ENCODE peak calls at places on chromosomes 2 and 18, in six cellular contexts. One of them, this sample, is unnamed.

GRCh38 chr2:239902749-239903201 is 122.4 kb downstream of the NDUFA10 start:
- DNase-seq in lower leg skin: peak
- DNase-seq in A549: no peak
- DNase-seq in spleen: peak
- DNase-seq in adipocyte: no peak
- DNase-seq in fibroblast of the aortic adventitia: no peak
- DNase-seq in this sample: no peak

GRCh38 chr2:200301953-200302628 is 4.4 kb upstream of the SPATS2L start:
- DNase-seq in lower leg skin: no peak
- DNase-seq in A549: no peak
- DNase-seq in spleen: no peak
- DNase-seq in adipocyte: no peak
- DNase-seq in fibroblast of the aortic adventitia: peak
- DNase-seq in this sample: no peak

GRCh38 chr2:129877795-129878775 is 101.4 kb upstream of the RAB6C start:
- DNase-seq in lower leg skin: peak
- DNase-seq in A549: peak
- DNase-seq in spleen: peak
- DNase-seq in adipocyte: peak
- DNase-seq in fibroblast of the aortic adventitia: peak
- DNase-seq in this sample: peak

GRCh38 chr2:48530033-48530804 is at the start of gene STON1:
- DNase-seq in lower leg skin: peak
- DNase-seq in A549: peak
- DNase-seq in spleen: peak
- DNase-seq in adipocyte: peak
- DNase-seq in fibroblast of the aortic adventitia: peak
- DNase-seq in this sample: peak

GRCh38 chr2:226495466-226496161 is 304.0 kb downstream of the IRS1 start:
- DNase-seq in lower leg skin: no peak
- DNase-seq in A549: no peak
- DNase-seq in spleen: no peak
- DNase-seq in adipocyte: no peak
- DNase-seq in fibroblast of the aortic adventitia: no peak
- DNase-seq in this sample: no peak

GRCh38 chr18:11147962-11148654 is 1.3 kb downstream of the PIEZO2 start:
- DNase-seq in lower leg skin: no peak
- DNase-seq in A549: no peak
- DNase-seq in spleen: no peak
- DNase-seq in adipocyte: no peak
- DNase-seq in fibroblast of the aortic adventitia: no peak
- DNase-seq in this sample: no peak

GRCh38 chr2:238389985-238390682 is 36.6 kb upstream of the ASB1 start:
- DNase-seq in lower leg skin: peak
- DNase-seq in A549: no peak
- DNase-seq in spleen: no peak
- DNase-seq in adipocyte: no peak
- DNase-seq in fibroblast of the aortic adventitia: no peak
- DNase-seq in this sample: no peak

GRCh38 chr2:23698116-23698732 is 228.7 kb downstream of the ATAD2B start:
- DNase-seq in lower leg skin: no peak
- DNase-seq in A549: no peak
- DNase-seq in spleen: no peak
- DNase-seq in adipocyte: no peak
- DNase-seq in fibroblast of the aortic adventitia: no peak
- DNase-seq in this sample: no peak

GRCh38 chr2:178843688-178844087 is 36.5 kb upstream of the TTN start:
- DNase-seq in lower leg skin: no peak
- DNase-seq in A549: no peak
- DNase-seq in spleen: no peak
- DNase-seq in adipocyte: no peak
- DNase-seq in fibroblast of the aortic adventitia: no peak
- DNase-seq in this sample: no peak

GRCh38 chr18:8616026-8616401 is 6.8 kb downstream of the RAB12 start:
- DNase-seq in lower leg skin: no peak
- DNase-seq in A549: no peak
- DNase-seq in spleen: no peak
- DNase-seq in adipocyte: no peak
- DNase-seq in fibroblast of the aortic adventitia: no peak
- DNase-seq in this sample: no peak

GRCh38 chr18:8615397-8616025 is 6.3 kb downstream of the RAB12 start:
- DNase-seq in lower leg skin: no peak
- DNase-seq in A549: peak
- DNase-seq in spleen: no peak
- DNase-seq in adipocyte: peak
- DNase-seq in fibroblast of the aortic adventitia: peak
- DNase-seq in this sample: peak

GRCh38 chr18:8611916-8612576 is 2.8 kb downstream of the RAB12 start:
- DNase-seq in lower leg skin: no peak
- DNase-seq in A549: no peak
- DNase-seq in spleen: no peak
- DNase-seq in adipocyte: no peak
- DNase-seq in fibroblast of the aortic adventitia: no peak
- DNase-seq in this sample: no peak

GRCh38 chr18:8617907-8618306 is 8.7 kb downstream of the RAB12 start:
- DNase-seq in lower leg skin: no peak
- DNase-seq in A549: no peak
- DNase-seq in spleen: no peak
- DNase-seq in adipocyte: no peak
- DNase-seq in fibroblast of the aortic adventitia: no peak
- DNase-seq in this sample: no peak

GRCh38 chr18:8614875-8615274 is 5.6 kb downstream of the RAB12 start:
- DNase-seq in lower leg skin: no peak
- DNase-seq in A549: no peak
- DNase-seq in spleen: no peak
- DNase-seq in adipocyte: no peak
- DNase-seq in fibroblast of the aortic adventitia: no peak
- DNase-seq in this sample: no peak
- H3K4me3 ChIP-seq in lower leg skin: no peak
- H3K4me3 ChIP-seq in A549: no peak
- H3K4me3 ChIP-seq in spleen: no peak
- H3K4me3 ChIP-seq in adipocyte: no peak
- H3K4me3 ChIP-seq in fibroblast of the aortic adventitia: no peak
- H3K4me3 ChIP-seq in this sample: no peak

DNA sequence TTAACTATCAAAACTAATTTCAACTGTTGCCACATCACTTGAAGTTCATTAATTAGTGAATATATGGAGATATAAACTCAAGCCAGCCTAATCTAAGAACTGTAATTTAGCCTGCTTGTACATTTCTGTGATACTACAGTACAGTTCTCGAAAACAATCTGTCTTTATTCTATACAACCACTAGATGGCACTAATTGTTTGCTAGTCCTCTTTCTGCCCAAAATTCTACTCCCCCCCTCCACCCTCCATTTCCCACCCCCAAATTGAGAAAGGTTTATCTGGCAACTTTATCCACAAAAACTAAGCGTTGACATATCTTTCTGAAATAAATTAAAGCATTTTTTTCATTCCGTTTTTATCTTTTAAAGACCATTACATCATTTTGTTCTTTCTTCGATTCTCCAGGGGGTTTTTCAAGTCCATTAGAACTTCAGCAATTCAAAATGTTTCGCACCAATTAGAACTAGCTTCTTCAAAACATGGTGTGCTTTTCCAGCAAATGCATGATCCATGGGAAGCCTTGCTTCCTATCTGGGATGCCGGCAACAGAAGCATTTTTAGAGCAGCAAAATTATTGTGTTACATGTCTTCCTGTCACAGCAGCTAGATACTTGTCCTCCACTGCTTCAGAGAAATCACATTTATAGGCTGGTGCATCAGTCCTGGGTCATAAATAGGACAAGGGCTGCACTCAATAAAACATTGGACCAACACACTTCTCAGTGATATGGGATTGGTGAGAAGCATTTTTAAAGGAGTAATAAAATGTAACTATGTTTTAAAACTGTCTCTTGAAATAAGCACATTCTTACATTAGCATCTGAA is 241.3 kb downstream of the PAX3 start:
- DNase-seq in lower leg skin: no peak
- DNase-seq in A549: no peak
- DNase-seq in spleen: no peak
- DNase-seq in adipocyte: peak
- DNase-seq in fibroblast of the aortic adventitia: peak
- DNase-seq in this sample: no peak
- H3K4me3 ChIP-seq in lower leg skin: no peak
- H3K4me3 ChIP-seq in A549: no peak
- H3K4me3 ChIP-seq in spleen: no peak
- H3K4me3 ChIP-seq in adipocyte: no peak
- H3K4me3 ChIP-seq in fibroblast of the aortic adventitia: no peak
- H3K4me3 ChIP-seq in this sample: no peak

GRCh38 chr2:15425707-15426106 is 135.4 kb downstream of the NBAS start:
- DNase-seq in lower leg skin: no peak
- DNase-seq in A549: no peak
- DNase-seq in spleen: no peak
- DNase-seq in adipocyte: no peak
- DNase-seq in fibroblast of the aortic adventitia: no peak
- DNase-seq in this sample: no peak
- H3K4me3 ChIP-seq in lower leg skin: no peak
- H3K4me3 ChIP-seq in A549: no peak
- H3K4me3 ChIP-seq in spleen: no peak
- H3K4me3 ChIP-seq in adipocyte: no peak
- H3K4me3 ChIP-seq in fibroblast of the aortic adventitia: no peak
- H3K4me3 ChIP-seq in this sample: no peak

DNA sequence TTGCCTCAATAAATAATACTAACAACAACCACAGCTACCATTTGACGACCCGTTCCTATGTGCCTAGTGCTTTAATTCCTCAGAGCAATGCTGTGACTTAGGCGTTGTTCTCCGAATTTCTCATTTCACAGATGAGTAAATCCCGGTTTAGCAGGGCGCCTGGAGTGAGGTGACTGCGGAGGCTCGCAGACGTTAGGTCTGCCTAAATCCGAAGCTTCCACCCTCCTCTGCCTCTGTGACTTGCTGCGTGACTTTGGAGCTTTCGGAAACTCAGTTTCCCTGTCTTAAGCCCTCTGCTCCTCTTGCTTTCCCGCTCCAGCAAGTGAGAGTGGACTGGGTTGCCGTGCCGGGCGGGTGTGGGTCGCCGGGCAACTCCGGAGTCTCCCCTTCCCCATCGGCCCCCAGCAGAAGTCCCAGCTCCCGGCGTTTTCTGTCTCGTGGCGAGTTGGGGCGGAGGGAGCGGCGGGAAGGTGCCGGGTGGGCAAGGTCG is 711 bp upstream of the ATOH8 start:
- DNase-seq in lower leg skin: no peak
- DNase-seq in A549: no peak
- DNase-seq in spleen: no peak
- DNase-seq in adipocyte: no peak
- DNase-seq in fibroblast of the aortic adventitia: peak
- DNase-seq in this sample: no peak
- H3K4me3 ChIP-seq in lower leg skin: peak
- H3K4me3 ChIP-seq in A549: peak
- H3K4me3 ChIP-seq in spleen: peak
- H3K4me3 ChIP-seq in adipocyte: peak
- H3K4me3 ChIP-seq in fibroblast of the aortic adventitia: peak
- H3K4me3 ChIP-seq in this sample: peak

DNA sequence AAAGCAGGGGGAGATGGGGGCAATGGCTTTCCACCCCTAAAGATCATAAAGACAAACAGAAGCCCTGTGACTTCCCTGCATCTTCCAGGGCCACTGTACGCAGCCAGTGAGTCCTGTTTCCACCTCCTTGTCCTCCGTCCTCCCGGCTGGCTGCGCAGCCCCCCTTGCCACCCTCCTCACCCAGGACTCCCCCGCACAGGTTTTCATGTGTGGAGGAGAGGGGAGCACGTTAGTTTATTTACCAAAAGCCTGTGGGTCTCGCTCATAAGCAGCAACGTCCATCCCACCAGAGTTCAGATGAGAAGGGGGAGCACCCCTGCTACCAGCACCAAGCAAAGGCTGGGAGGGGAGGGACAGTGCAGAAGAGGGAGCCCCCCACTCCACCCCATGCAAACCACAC is 11.7 kb downstream of the CYP26B1 start:
- DNase-seq in lower leg skin: peak
- DNase-seq in A549: no peak
- DNase-seq in spleen: no peak
- DNase-seq in adipocyte: no peak
- DNase-seq in fibroblast of the aortic adventitia: no peak
- DNase-seq in this sample: no peak
- H3K4me3 ChIP-seq in lower leg skin: no peak
- H3K4me3 ChIP-seq in A549: no peak
- H3K4me3 ChIP-seq in spleen: no peak
- H3K4me3 ChIP-seq in adipocyte: no peak
- H3K4me3 ChIP-seq in fibroblast of the aortic adventitia: no peak
- H3K4me3 ChIP-seq in this sample: no peak